ENCODE peak calls at places on chromosomes 6 and 20, in five cellular contexts. I is H1, X is MM.1S, T is HCT116, Y is GM23248. V is an unnamed sample.
A peak's percentile ranks its signal among the peaks of the same experiment; 100 is the strongest.

GRCh38 chr20:34311118-34312023 is 8.2 kb upstream of the AHCY start:
- DNase-seq in X (no peak), T (no peak), Y (peak; percentile 58), I (peak; percentile 47), V (no peak)

GRCh38 chr6:36063318-36063717 is 35.7 kb downstream of the MAPK14 start:
- DNase-seq in Y (no peak), X (no peak), I (no peak), T (no peak), V (no peak)

GRCh38 chr6:25410102-25410501 is 130.9 kb downstream of the CARMIL1 start:
- DNase-seq in X (peak; percentile 57), T (no peak), I (no peak), Y (no peak), V (no peak)

GRCh38 chr6:126546771-126547170 is 206.9 kb downstream of the CENPW start:
- DNase-seq in T (no peak), I (no peak), X (no peak), Y (peak; percentile 69), V (peak; percentile 10)

GRCh38 chr6:112443118-112443641 is 96.0 kb downstream of the RFPL4B start:
- DNase-seq in Y (peak; percentile 10), I (no peak), X (no peak), T (no peak), V (peak; percentile 36)

GRCh38 chr20:1900321-1900791 is 5.1 kb downstream of the SIRPA start:
- DNase-seq in I (peak; percentile 73), X (peak; percentile 48), T (peak; percentile 68), Y (peak; percentile 85), V (peak; percentile 81)

GRCh38 chr6:99348823-99349619 is 453 bp downstream of the FAXC start:
- DNase-seq in I (no peak), Y (no peak), X (no peak), T (no peak), V (no peak)

GRCh38 chr20:63823691-63824311 is 7.3 kb downstream of the ZBTB46 start:
- DNase-seq in Y (no peak), X (no peak), T (no peak), I (no peak), V (no peak)

GRCh38 chr20:20366896-20367680 is 816 bp upstream of the INSM1 start:
- DNase-seq in Y (peak; percentile 21), I (no peak), T (no peak), X (no peak), V (no peak)

GRCh38 chr20:8829232-8829631 is 239.7 kb upstream of the PLCB4 start:
- DNase-seq in I (no peak), T (no peak), Y (no peak), X (no peak), V (no peak)

GRCh38 chr6:14275493-14275851 is 157.9 kb downstream of the CD83 start:
- DNase-seq in Y (peak; percentile 33), T (no peak), I (no peak), X (no peak), V (peak; percentile 58)

GRCh38 chr6:87791982-87792381 is 89.9 kb upstream of the AKIRIN2 start:
- DNase-seq in Y (no peak), T (no peak), X (no peak), I (no peak), V (no peak)

GRCh38 chr6:82072113-82072512 is 175.4 kb downstream of the IBTK start:
- DNase-seq in I (no peak), Y (peak; percentile 25), X (no peak), T (no peak), V (no peak)

GRCh38 chr20:33431797-33432381 is 11.7 kb downstream of the SNTA1 start:
- DNase-seq in Y (no peak), T (no peak), X (no peak), I (no peak), V (no peak)

GRCh38 chr20:19958243-19958642 is 58.9 kb upstream of the NAA20 start:
- DNase-seq in Y (no peak), X (no peak), I (no peak), T (no peak), V (no peak)

GRCh38 chr20:44142416-44142815 is 44.6 kb downstream of the JPH2 start:
- DNase-seq in T (no peak), Y (peak; percentile 46), I (no peak), X (no peak), V (peak; percentile 82)

GRCh38 chr6:35173068-35174042 is 32.2 kb upstream of the TCP11 start:
- DNase-seq in T (no peak), X (no peak), I (no peak), Y (peak; percentile 70), V (no peak)

GRCh38 chr20:11459090-11459877 is 458.4 kb upstream of the BTBD3 start:
- DNase-seq in T (no peak), X (no peak), Y (peak; percentile 41), I (no peak), V (no peak)

GRCh38 chr20:20812141-20812540 is 99.7 kb upstream of the RALGAPA2 start:
- DNase-seq in Y (no peak), X (no peak), I (no peak), T (no peak), V (no peak)

GRCh38 chr6:157868835-157869234 is 45.8 kb downstream of the SNX9 start:
- DNase-seq in I (no peak), T (no peak), Y (no peak), X (no peak), V (no peak)

GRCh38 chr6:163413345-163414116 is 987 bp upstream of the QKI start:
- DNase-seq in I (no peak), T (peak; percentile 29), Y (peak; percentile 96), X (peak; percentile 68), V (peak; percentile 92)

GRCh38 chr6:121847806-121848522 is 412.5 kb downstream of the GJA1 start:
- DNase-seq in I (no peak), X (no peak), T (no peak), Y (no peak), V (no peak)

GRCh38 chr6:111267764-111268333 is 180.5 kb downstream of the SLC16A10 start:
- DNase-seq in T (no peak), Y (no peak), X (no peak), I (no peak), V (no peak)

GRCh38 chr6:14671261-14671681 is 553.7 kb downstream of the CD83 start:
- DNase-seq in T (no peak), I (no peak), Y (peak; percentile 91), X (no peak), V (peak; percentile 96)

GRCh38 chr6:3442444-3443220 is 14.2 kb downstream of the SLC22A23 start:
- DNase-seq in Y (peak; percentile 67), I (no peak), X (no peak), T (no peak), V (peak; percentile 94)

GRCh38 chr20:3479759-3480615 is 9.2 kb downstream of the ATRN start:
- DNase-seq in X (no peak), T (no peak), I (no peak), Y (no peak), V (no peak)

GRCh38 chr20:56433880-56434255 is 21.8 kb downstream of the CASS4 start:
- DNase-seq in Y (peak; percentile 94), X (no peak), I (no peak), T (no peak), V (peak; percentile 92)

GRCh38 chr6:128570439-128571063 is 50.2 kb upstream of the PTPRK start:
- DNase-seq in Y (no peak), T (no peak), I (no peak), X (peak; percentile 11), V (no peak)

GRCh38 chr6:140344149-140344913 is 969.9 kb upstream of the CITED2 start:
- DNase-seq in Y (peak; percentile 70), I (no peak), X (no peak), T (no peak), V (peak; percentile 40)

GRCh38 chr20:51008718-51009117 is 14.2 kb downstream of the KCNG1 start:
- DNase-seq in T (no peak), X (no peak), Y (no peak), I (no peak), V (no peak)

GRCh38 chr20:61719691-61720347 is 345.9 kb downstream of the TAF4 start:
- DNase-seq in Y (no peak), T (no peak), I (no peak), X (no peak), V (peak; percentile 7)

GRCh38 chr6:24799541-24799915 is 811 bp upstream of the ARMH2 start:
- DNase-seq in X (no peak), T (no peak), Y (no peak), I (no peak), V (no peak)

GRCh38 chr6:34680802-34681515 is 15.6 kb downstream of the ILRUN start:
- DNase-seq in I (no peak), T (peak; percentile 27), X (no peak), Y (peak; percentile 47), V (peak; percentile 80)

GRCh38 chr6:135285165-135285564 is 104.1 kb downstream of the MYB start:
- DNase-seq in T (no peak), I (no peak), X (no peak), Y (no peak), V (no peak)
- H3K4me1 ChIP-seq in T (no peaks in the 10 kb centered on the region), I (no peaks in the 10 kb centered on the region), X (no peaks in the 10 kb centered on the region), Y (no peaks in the 10 kb centered on the region), V (no peaks in the 10 kb centered on the region)

DNA sequence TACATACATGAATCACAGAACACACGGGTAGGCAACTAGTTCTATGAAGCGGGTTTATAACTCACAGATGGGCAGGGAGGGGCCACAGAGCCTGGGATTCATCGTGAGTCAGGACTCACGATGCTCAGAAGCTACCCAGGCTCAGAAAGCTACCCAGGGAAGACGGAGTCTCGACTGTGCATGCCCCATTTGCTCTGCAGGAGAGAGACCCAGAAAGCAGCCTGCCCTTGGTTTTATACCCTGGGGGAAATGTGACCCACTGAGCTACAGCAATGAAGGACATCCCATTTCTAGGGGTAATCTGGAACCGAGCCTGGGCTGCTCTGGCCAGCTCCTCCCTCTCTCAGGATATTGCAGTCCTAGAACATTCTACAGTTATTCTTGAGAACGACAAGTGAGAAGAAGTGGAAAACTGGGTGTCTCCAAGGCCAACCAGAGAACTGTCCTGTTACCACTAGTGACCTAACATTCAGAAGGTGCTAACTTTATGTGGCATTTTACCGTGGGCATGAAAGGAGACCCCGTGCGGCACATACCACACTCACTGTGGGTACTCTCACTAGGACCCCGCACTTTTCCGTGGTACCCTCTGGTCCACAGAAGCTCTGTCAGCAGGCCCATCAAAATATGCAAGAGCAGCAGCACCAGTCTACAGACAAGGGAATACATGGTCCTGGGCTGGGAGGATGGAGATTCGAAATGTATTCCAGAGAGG is 201.9 kb upstream of the PMEPA1 start:
- DNase-seq in I (no peak), X (no peak), Y (peak; percentile 52), T (no peak), V (no peak)
- H3K27ac ChIP-seq in I (no peak overlapping the region), X (no peak overlapping the region), Y (no peak overlapping the region), T (no peak overlapping the region), V (no peak overlapping the region)

GRCh38 chr6:150987855-150988484 is 122.5 kb downstream of the MTHFD1L start:
- DNase-seq in X (no peak), I (no peak), T (no peak), Y (no peak), V (no peak)

GRCh38 chr6:150991487-150991886 is 126.0 kb downstream of the MTHFD1L start:
- DNase-seq in T (no peak), X (no peak), I (no peak), Y (no peak), V (no peak)

GRCh38 chr6:150992279-150992678 is 126.8 kb downstream of the MTHFD1L start:
- DNase-seq in I (no peak), Y (no peak), X (no peak), T (no peak), V (no peak)

GRCh38 chr6:150992682-150993081 is 127.2 kb downstream of the MTHFD1L start:
- DNase-seq in Y (peak; percentile 63), I (no peak), X (no peak), T (no peak), V (no peak)

GRCh38 chr6:150987371-150987828 is 121.9 kb downstream of the MTHFD1L start:
- DNase-seq in T (no peak), I (no peak), Y (no peak), X (no peak), V (no peak)
- H2AFZ ChIP-seq in T (no peak overlapping the region), I (no peak overlapping the region), Y (no peak overlapping the region), X (no peak overlapping the region), V (no peak overlapping the region)

GRCh38 chr20:52434041-52434425 is 242.5 kb upstream of the ZFP64 start:
- DNase-seq in X (no peak), I (no peak), Y (no peak), T (no peak), V (peak; percentile 59)
- H3K4me1 ChIP-seq in X (no peaks in the 10 kb centered on the region), I (no peaks in the 10 kb centered on the region), Y (peaks cover 18% of the 10 kb centered on the region), T (no peaks in the 10 kb centered on the region), V (no peaks in the 10 kb centered on the region)